ENCODE peak calls at places on chromosomes 13 and 19, in ten cellular contexts. L, O, M, E, Y, W, N, Z, X and T are unnamed samples.

GRCh38 chr19:13788991-13789390 is 6.3 kb upstream of the ZSWIM4 start:
- DNase-seq in L (no peak), O (peak), M (no peak), E (no peak), Y (no peak), W (peak), N (peak), Z (no peak), X (no peak), T (no peak)

GRCh38 chr13:44365008-44365407 is 8.6 kb upstream of the SERP2 start:
- DNase-seq in L (no peak), O (peak), M (no peak), E (no peak), Y (no peak), W (no peak), N (no peak), Z (no peak), X (no peak), T (no peak)

GRCh38 chr19:38831142-38831605 is 420 bp downstream of the ECH1 start:
- DNase-seq in L (peak), O (peak), M (peak), E (peak), Y (peak), W (peak), N (peak), Z (no peak), X (peak), T (peak)

GRCh38 chr19:35309481-35310279 is 17.7 kb downstream of the MAG start:
- DNase-seq in L (peak), O (peak), M (peak), E (no peak), Y (no peak), W (no peak), N (peak), Z (no peak), X (no peak), T (peak)

GRCh38 chr19:991174-991931 is 7.2 kb downstream of the WDR18 start:
- DNase-seq in L (peak), O (peak), M (peak), E (no peak), Y (no peak), W (no peak), N (no peak), Z (no peak), X (no peak), T (no peak)

GRCh38 chr19:35459414-35460082 is 11.5 kb downstream of the FFAR2 start:
- DNase-seq in L (peak), O (no peak), M (no peak), E (no peak), Y (no peak), W (peak), N (no peak), Z (no peak), X (peak), T (peak)

GRCh38 chr13:102680842-102681725 is 13.8 kb downstream of the METTL21C start:
- DNase-seq in L (no peak), O (peak), M (no peak), E (no peak), Y (no peak), W (no peak), N (no peak), Z (no peak), X (no peak), T (no peak)

GRCh38 chr13:51997641-51998330 is 13.5 kb downstream of the ATP7B start:
- DNase-seq in L (no peak), O (no peak), M (peak), E (no peak), Y (no peak), W (no peak), N (no peak), Z (no peak), X (no peak), T (no peak)

GRCh38 chr19:5480427-5480836 is 25.2 kb downstream of the ZNRF4 start:
- DNase-seq in L (peak), O (no peak), M (peak), E (no peak), Y (no peak), W (peak), N (no peak), Z (no peak), X (no peak), T (no peak)
- H3K27ac ChIP-seq in L (no peak), O (no peak), M (no peak), E (no peak), Y (no peak), W (no peak), N (no peak), Z (no peak), X (no peak), T (no peak)

GRCh38 chr13:78609464-78610205 is 6.3 kb upstream of the POU4F1 start:
- DNase-seq in L (no peak), O (no peak), M (peak), E (no peak), Y (no peak), W (no peak), N (no peak), Z (no peak), X (peak), T (no peak)

GRCh38 chr13:78610381-78610883 is 7.1 kb upstream of the POU4F1 start:
- DNase-seq in L (no peak), O (peak), M (no peak), E (no peak), Y (no peak), W (no peak), N (no peak), Z (no peak), X (no peak), T (no peak)

GRCh38 chr13:78608254-78608704 is 4.9 kb upstream of the POU4F1 start:
- DNase-seq in L (no peak), O (no peak), M (peak), E (no peak), Y (no peak), W (no peak), N (no peak), Z (no peak), X (no peak), T (no peak)

GRCh38 chr13:78607409-78608253 is 4.3 kb upstream of the POU4F1 start:
- DNase-seq in L (no peak), O (no peak), M (peak), E (no peak), Y (no peak), W (no peak), N (no peak), Z (no peak), X (peak), T (no peak)

DNA sequence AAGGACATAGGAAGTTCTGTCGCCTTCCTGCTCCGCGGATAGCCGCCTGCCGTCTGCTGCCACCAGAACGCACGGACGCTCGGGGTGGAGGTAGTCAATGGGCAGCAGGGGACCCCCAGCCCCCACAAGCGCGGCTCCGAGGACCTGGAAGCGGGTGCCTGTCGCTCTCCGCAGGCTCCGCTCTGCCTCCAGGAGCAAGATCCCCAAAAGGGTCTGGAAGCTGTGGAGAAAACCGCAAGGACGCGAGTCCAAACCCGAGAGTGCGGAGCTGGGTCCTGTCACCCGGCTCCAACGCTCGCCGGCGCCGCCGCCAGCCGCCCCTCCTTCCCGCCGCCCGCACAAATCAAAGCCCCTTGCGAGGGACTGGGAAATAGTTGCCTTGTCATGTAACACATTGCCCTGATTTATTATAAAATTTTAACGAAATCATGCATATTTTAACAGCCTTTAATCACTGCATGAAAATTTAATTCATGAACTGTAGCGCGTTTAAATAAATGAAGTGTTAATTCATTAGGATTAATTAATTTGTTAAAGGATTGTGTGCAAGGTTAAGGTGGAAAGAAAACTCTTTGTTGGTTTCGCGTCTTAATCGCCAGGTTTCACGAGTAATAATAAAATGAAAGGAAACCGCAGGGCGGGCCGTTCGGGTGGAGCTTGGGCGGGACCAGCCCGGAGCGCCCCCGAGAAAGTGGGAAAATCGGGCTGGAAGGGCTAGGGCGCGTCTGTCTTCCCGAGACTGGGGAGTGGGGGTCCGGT is 5.5 kb upstream of the POU4F1 start:
- DNase-seq in L (no peak), O (no peak), M (peak), E (no peak), Y (no peak), W (no peak), N (no peak), Z (no peak), X (peak), T (no peak)
- H3K27ac ChIP-seq in L (no peak), O (no peak), M (no peak), E (no peak), Y (no peak), W (no peak), N (no peak), Z (no peak), X (no peak), T (no peak)

GRCh38 chr13:43085545-43085944 is 62.2 kb downstream of the DNAJC15 start:
- DNase-seq in L (no peak), O (peak), M (no peak), E (no peak), Y (no peak), W (no peak), N (no peak), Z (no peak), X (no peak), T (no peak)

GRCh38 chr13:43089912-43090498 is 66.6 kb downstream of the DNAJC15 start:
- DNase-seq in L (no peak), O (no peak), M (no peak), E (no peak), Y (no peak), W (no peak), N (no peak), Z (no peak), X (no peak), T (no peak)

GRCh38 chr13:43083750-43084149 is 60.4 kb downstream of the DNAJC15 start:
- DNase-seq in L (no peak), O (no peak), M (no peak), E (no peak), Y (no peak), W (no peak), N (no peak), Z (no peak), X (no peak), T (no peak)

GRCh38 chr13:43087960-43088580 is 64.7 kb downstream of the DNAJC15 start:
- DNase-seq in L (no peak), O (peak), M (no peak), E (peak), Y (no peak), W (no peak), N (no peak), Z (no peak), X (no peak), T (no peak)
- H3K27ac ChIP-seq in L (no peak), O (peak), M (no peak), E (peak), Y (no peak), W (peak), N (no peak), Z (no peak), X (no peak), T (no peak)

GRCh38 chr19:42281175-42282035 is 12.4 kb downstream of the CIC start:
- DNase-seq in L (peak), O (peak), M (peak), E (peak), Y (peak), W (peak), N (peak), Z (peak), X (peak), T (peak)
- H3K27ac ChIP-seq in L (peak), O (peak), M (peak), E (peak), Y (peak), W (peak), N (peak), Z (peak), X (peak), T (peak)